ENCODE peak calls at places on chromosomes 1 and 21, in nine cellular contexts. Z, N, F, Q, D, W, Y, P and I are unnamed samples.

GRCh38 chr1:30526652-30527345 is 196.6 kb downstream of the MATN1 start:
- DNase-seq in F (no peak), W (no peak), Q (no peak), N (no peak), P (no peak), Y (no peak), D (no peak), Z (no peak), I (no peak)

GRCh38 chr1:59061876-59062275 is 235.0 kb upstream of the FGGY start:
- DNase-seq in Z (peak; percentile 46), F (no peak), D (peak; percentile 44), Q (no peak), N (no peak), W (peak; percentile 93), Y (no peak), P (peak; percentile 44), I (no peak)

GRCh38 chr21:26138615-26139257 is 31.8 kb downstream of the APP start:
- DNase-seq in Q (no peak), N (no peak), Z (no peak), D (peak; percentile 42), P (no peak), W (no peak), F (no peak), Y (no peak), I (no peak)

GRCh38 chr1:65791860-65792670 is 630 bp upstream of the PDE4B start:
- DNase-seq in P (no peak), F (no peak), Q (peak; percentile 14), N (peak; percentile 5), D (no peak), W (no peak), Y (peak; percentile 75), Z (no peak), I (no peak)

GRCh38 chr1:215844266-215844665 is 277.2 kb downstream of the KCTD3 start:
- DNase-seq in P (no peak), N (no peak), Y (no peak), F (no peak), D (no peak), Q (no peak), Z (no peak), W (no peak), I (no peak)

GRCh38 chr1:78223417-78224215 is 177.8 kb downstream of the GIPC2 start:
- DNase-seq in P (peak; percentile 35), Z (no peak), W (no peak), D (no peak), F (no peak), Y (no peak), N (no peak), Q (no peak), I (no peak)

GRCh38 chr21:26351661-26352060 is 181.1 kb upstream of the APP start:
- DNase-seq in N (no peak), Q (no peak), P (no peak), D (no peak), Y (no peak), W (no peak), F (no peak), Z (no peak), I (no peak)

GRCh38 chr1:84835169-84835568 is 57.8 kb downstream of the LPAR3 start:
- DNase-seq in N (no peak), Z (no peak), Q (no peak), W (no peak), D (no peak), P (no peak), Y (no peak), F (no peak), I (no peak)

GRCh38 chr1:228307218-228308023 is 99.2 kb downstream of the TRIM11 start:
- DNase-seq in F (no peak), N (no peak), Y (peak; percentile 35), Z (no peak), P (no peak), D (no peak), W (no peak), Q (no peak), I (no peak)

GRCh38 chr1:89890085-89890754 is 69.4 kb downstream of the LRRC8D start:
- DNase-seq in W (peak; percentile 60), Y (no peak), N (no peak), Q (no peak), P (no peak), F (peak; percentile 36), Z (no peak), D (peak; percentile 96), I (no peak)

GRCh38 chr1:905071-905749 is 18.5 kb upstream of the SAMD11 start:
- DNase-seq in D (no peak), Q (peak; percentile 42), Z (no peak), P (peak; percentile 29), N (peak; percentile 82), Y (peak; percentile 78), W (peak; percentile 84), F (peak; percentile 17), I (no peak)

GRCh38 chr1:225448146-225448805 is 20.4 kb upstream of the LBR start:
- DNase-seq in P (no peak), F (no peak), Y (peak; percentile 44), D (no peak), Q (no peak), W (no peak), N (peak; percentile 4), Z (no peak), I (no peak)
- H3K4me1 ChIP-seq in P (peaks cover 19% of the 10 kb centered on the region), F (peaks cover 2% of the 10 kb centered on the region), Y (peaks cover 10% of the 10 kb centered on the region), D (peaks cover 27% of the 10 kb centered on the region), Q (peaks cover 41% of the 10 kb centered on the region), W (peaks cover 59% of the 10 kb centered on the region), N (peaks cover 29% of the 10 kb centered on the region), Z (peaks cover 12% of the 10 kb centered on the region), I (peaks cover 35% of the 10 kb centered on the region)

GRCh38 chr1:8374812-8375211 is 56.9 kb downstream of the SLC45A1 start:
- DNase-seq in Q (peak; percentile 47), P (no peak), D (peak; percentile 49), W (no peak), N (peak; percentile 41), Z (no peak), Y (peak; percentile 83), F (peak; percentile 47), I (no peak)

GRCh38 chr1:8374356-8374755 is 56.4 kb downstream of the SLC45A1 start:
- DNase-seq in N (no peak), W (no peak), Z (no peak), Y (no peak), F (peak; percentile 52), P (no peak), Q (no peak), D (no peak), I (no peak)

GRCh38 chr1:8371372-8371991 is 53.6 kb downstream of the SLC45A1 start:
- DNase-seq in D (no peak), Q (no peak), P (no peak), W (no peak), N (no peak), Y (peak; percentile 49), Z (no peak), F (no peak), I (no peak)

GRCh38 chr1:8376358-8376840 is 58.5 kb downstream of the SLC45A1 start:
- DNase-seq in N (no peak), P (no peak), W (no peak), Z (no peak), Q (no peak), F (no peak), D (no peak), Y (peak; percentile 38), I (no peak)

DNA sequence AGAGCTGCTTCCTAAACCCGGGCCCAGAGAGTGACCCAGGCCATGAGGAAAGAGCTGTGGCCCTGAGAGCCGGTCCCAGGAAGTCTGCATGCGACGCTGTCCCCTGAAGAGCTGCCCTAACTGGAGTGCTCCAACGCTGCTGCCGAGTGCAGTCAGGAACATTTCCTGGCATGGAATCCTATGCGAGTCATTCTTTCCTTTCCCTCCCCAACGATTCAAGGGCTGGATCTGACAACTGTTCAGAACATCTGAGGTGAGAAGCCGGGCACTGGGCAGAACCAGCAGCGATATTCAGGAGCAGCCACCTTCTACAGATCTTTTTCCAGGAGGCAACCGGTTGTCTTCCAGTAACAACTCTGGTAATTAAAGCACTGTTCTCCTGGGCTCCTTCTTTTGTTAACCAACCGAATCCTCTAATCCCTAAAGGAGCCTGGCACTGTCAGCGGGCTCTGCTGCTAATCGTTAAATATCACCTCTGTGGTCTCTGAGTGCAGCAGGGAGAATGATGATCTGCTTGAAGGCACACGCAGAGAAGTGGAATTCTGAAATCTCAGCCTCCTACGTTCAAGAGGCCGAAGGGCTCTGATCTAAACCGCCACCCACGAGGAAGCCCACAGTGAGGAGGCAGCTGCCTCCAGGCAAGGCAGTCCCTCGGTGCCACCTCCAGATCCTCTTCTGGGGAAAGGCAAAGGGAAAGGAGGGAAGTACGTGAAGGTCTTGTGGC is 55.8 kb downstream of the SLC45A1 start:
- DNase-seq in N (no peak), Z (peak; percentile 57), D (no peak), Y (no peak), F (peak; percentile 47), P (peak; percentile 58), Q (no peak), W (no peak), I (no peak)
- H3K4me1 ChIP-seq in N (no peaks in the 10 kb centered on the region), Z (peaks cover 32% of the 10 kb centered on the region), D (peaks cover 3% of the 10 kb centered on the region), Y (peaks cover 11% of the 10 kb centered on the region), F (peaks cover 4% of the 10 kb centered on the region), P (peaks cover 28% of the 10 kb centered on the region), Q (peaks cover 64% of the 10 kb centered on the region), W (peaks cover 67% of the 10 kb centered on the region), I (peaks cover 28% of the 10 kb centered on the region)

DNA sequence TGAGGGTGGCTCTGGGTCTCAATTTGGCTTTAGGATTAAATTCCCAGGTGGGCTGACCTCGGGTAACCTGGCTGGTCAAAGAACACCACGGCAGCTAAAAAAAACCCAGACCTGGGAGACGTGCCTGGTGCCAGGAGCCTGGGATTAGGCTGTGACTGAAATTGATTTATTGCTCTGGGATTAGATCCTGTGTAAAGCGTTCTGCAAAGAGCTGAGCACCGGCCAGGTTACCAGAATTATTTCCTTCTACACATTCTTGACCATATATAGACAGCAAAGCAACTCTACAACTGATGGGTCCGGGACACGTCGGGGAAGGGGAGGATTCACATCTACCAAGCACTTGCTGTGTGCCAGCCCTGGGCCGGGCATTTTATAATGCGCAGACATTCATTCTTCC is 45.2 kb downstream of the TMCO4 start:
- DNase-seq in Z (no peak), D (no peak), P (no peak), Q (no peak), W (no peak), F (peak; percentile 96), Y (no peak), N (no peak), I (no peak)
- H3K4me1 ChIP-seq in Z (no peaks in the 10 kb centered on the region), D (no peaks in the 10 kb centered on the region), P (no peaks in the 10 kb centered on the region), Q (no peaks in the 10 kb centered on the region), W (no peaks in the 10 kb centered on the region), F (peaks cover 11% of the 10 kb centered on the region), Y (no peaks in the 10 kb centered on the region), N (no peaks in the 10 kb centered on the region), I (no peaks in the 10 kb centered on the region)

GRCh38 chr1:115419571-115419970 is 81.5 kb upstream of the NGF start:
- DNase-seq in P (no peak), W (no peak), F (no peak), Q (no peak), D (no peak), Y (no peak), Z (no peak), N (no peak), I (no peak)

GRCh38 chr1:115426271-115426771 is 88.3 kb upstream of the NGF start:
- DNase-seq in Z (peak; percentile 24), P (no peak), Q (no peak), Y (peak; percentile 52), D (peak; percentile 52), N (no peak), W (no peak), F (no peak), I (no peak)

GRCh38 chr1:115428262-115428661 is 90.2 kb upstream of the NGF start:
- DNase-seq in N (no peak), Z (no peak), P (no peak), D (no peak), W (no peak), F (no peak), Q (no peak), Y (no peak), I (no peak)

GRCh38 chr1:115426990-115427389 is 88.9 kb upstream of the NGF start:
- DNase-seq in Y (no peak), Z (no peak), N (no peak), P (no peak), F (no peak), D (peak; percentile 10), W (no peak), Q (no peak), I (no peak)

GRCh38 chr1:115423776-115424175 is 85.7 kb upstream of the NGF start:
- DNase-seq in N (no peak), Y (no peak), D (no peak), P (no peak), Q (no peak), Z (no peak), W (no peak), F (no peak), I (no peak)
- H3K4me1 ChIP-seq in N (no peaks in the 10 kb centered on the region), Y (no peaks in the 10 kb centered on the region), D (peaks cover 16% of the 10 kb centered on the region), P (peaks cover 2% of the 10 kb centered on the region), Q (no peaks in the 10 kb centered on the region), Z (peaks cover 2% of the 10 kb centered on the region), W (no peaks in the 10 kb centered on the region), F (no peaks in the 10 kb centered on the region), I (no peaks in the 10 kb centered on the region)